ENCODE peak calls at places on chromosomes 5 and 9, in ten cellular contexts. Q, T, B, O, K, I, G, A, N and J are unnamed samples.

GRCh38 chr9:107284636-107285035 is 1.6 kb downstream of the RAD23B start:
- DNase-seq in Q (no peak), T (no peak), B (no peak), O (no peak), K (no peak), I (no peak), G (no peak), A (no peak), N (no peak), J (no peak)

GRCh38 chr5:69129413-69129812 is 35.6 kb downstream of the SLC30A5 start:
- DNase-seq in Q (peak; percentile 86), T (no peak), B (peak; percentile 55), O (no peak), K (no peak), I (no peak), G (no peak), A (no peak), N (peak; percentile 74), J (peak; percentile 37)

GRCh38 chr9:89386206-89386605 is 67.9 kb downstream of the SECISBP2 start:
- DNase-seq in Q (no peak), T (no peak), B (no peak), O (no peak), K (no peak), I (no peak), G (no peak), A (no peak), N (no peak), J (no peak)

GRCh38 chr5:74587895-74588294 is 52.6 kb downstream of the ENC1 start:
- DNase-seq in Q (no peak), T (no peak), B (no peak), O (no peak), K (no peak), I (no peak), G (no peak), A (no peak), N (no peak), J (no peak)

GRCh38 chr5:66927140-66927539 is 269.5 kb downstream of the CD180 start:
- DNase-seq in Q (no peak), T (no peak), B (no peak), O (no peak), K (no peak), I (no peak), G (no peak), A (no peak), N (no peak), J (no peak)

GRCh38 chr5:153970496-153970895 is 68.2 kb downstream of the FAM114A2 start:
- DNase-seq in Q (no peak), T (peak; percentile 60), B (no peak), O (no peak), K (peak; percentile 74), I (no peak), G (no peak), A (no peak), N (no peak), J (no peak)

GRCh38 chr5:43040287-43041098 is at the start of gene ANXA2R:
- DNase-seq in Q (peak; percentile 96), T (no peak), B (peak; percentile 89), O (peak; percentile 96), K (peak; percentile 96), I (peak; percentile 91), G (no peak), A (peak; percentile 92), N (peak; percentile 84), J (peak; percentile 88)

GRCh38 chr5:122093861-122094650 is 16.0 kb upstream of the LOX start:
- DNase-seq in Q (peak; percentile 81), T (no peak), B (no peak), O (no peak), K (no peak), I (no peak), G (no peak), A (no peak), N (no peak), J (no peak)

GRCh38 chr9:80503692-80504400 is 932.1 kb downstream of the TLE4 start:
- DNase-seq in Q (no peak), T (no peak), B (no peak), O (no peak), K (no peak), I (peak; percentile 10), G (no peak), A (no peak), N (no peak), J (no peak)

GRCh38 chr5:178334856-178335255 is 102.3 kb upstream of the PHYKPL start:
- DNase-seq in Q (no peak), T (no peak), B (no peak), O (no peak), K (no peak), I (no peak), G (no peak), A (peak; percentile 76), N (no peak), J (no peak)

GRCh38 chr9:6641961-6642360 is 3.6 kb downstream of the GLDC start:
- DNase-seq in Q (no peak), T (no peak), B (no peak), O (no peak), K (no peak), I (no peak), G (no peak), A (no peak), N (no peak), J (no peak)

GRCh38 chr9:6641561-6641960 is 4.0 kb downstream of the GLDC start:
- DNase-seq in Q (no peak), T (no peak), B (no peak), O (no peak), K (no peak), I (no peak), G (no peak), A (no peak), N (no peak), J (no peak)

GRCh38 chr9:6646028-6646636 is 603 bp upstream of the GLDC start:
- DNase-seq in Q (no peak), T (no peak), B (no peak), O (no peak), K (peak; percentile 63), I (no peak), G (no peak), A (no peak), N (no peak), J (no peak)

GRCh38 chr9:6645153-6646027 is at the start of gene GLDC:
- DNase-seq in Q (no peak), T (no peak), B (no peak), O (peak; percentile 44), K (peak; percentile 96), I (peak; percentile 12), G (peak; percentile 99), A (peak; percentile 80), N (no peak), J (no peak)

GRCh38 chr9:6644346-6645152 is 980 bp downstream of the GLDC start:
- DNase-seq in Q (no peak), T (no peak), B (no peak), O (no peak), K (peak; percentile 63), I (no peak), G (peak; percentile 40), A (no peak), N (no peak), J (no peak)
- H3K4me3 ChIP-seq in Q (no peak overlapping the region), T (peak overlapping the region; percentile 37), B (no peak overlapping the region), O (peak overlapping the region; percentile 42), K (peak overlapping the region; percentile 91), I (peak overlapping the region; percentile 53), G (peak overlapping the region; percentile 79), A (no peak overlapping the region), N (no peak overlapping the region), J (peak overlapping the region; percentile 13)

GRCh38 chr5:57332350-57332749 is 150.3 kb downstream of the ACTBL2 start:
- DNase-seq in Q (peak; percentile 66), T (no peak), B (peak; percentile 14), O (no peak), K (no peak), I (no peak), G (no peak), A (no peak), N (no peak), J (no peak)

GRCh38 chr5:57334475-57334874 is 148.1 kb downstream of the ACTBL2 start:
- DNase-seq in Q (no peak), T (no peak), B (peak; percentile 32), O (no peak), K (no peak), I (no peak), G (no peak), A (no peak), N (no peak), J (no peak)

GRCh38 chr5:57338849-57339340 is 143.7 kb downstream of the ACTBL2 start:
- DNase-seq in Q (peak; percentile 30), T (no peak), B (no peak), O (no peak), K (no peak), I (no peak), G (no peak), A (no peak), N (no peak), J (no peak)

GRCh38 chr5:57338068-57338848 is 144.4 kb downstream of the ACTBL2 start:
- DNase-seq in Q (peak; percentile 33), T (no peak), B (no peak), O (no peak), K (peak; percentile 60), I (no peak), G (peak; percentile 24), A (no peak), N (no peak), J (no peak)

DNA sequence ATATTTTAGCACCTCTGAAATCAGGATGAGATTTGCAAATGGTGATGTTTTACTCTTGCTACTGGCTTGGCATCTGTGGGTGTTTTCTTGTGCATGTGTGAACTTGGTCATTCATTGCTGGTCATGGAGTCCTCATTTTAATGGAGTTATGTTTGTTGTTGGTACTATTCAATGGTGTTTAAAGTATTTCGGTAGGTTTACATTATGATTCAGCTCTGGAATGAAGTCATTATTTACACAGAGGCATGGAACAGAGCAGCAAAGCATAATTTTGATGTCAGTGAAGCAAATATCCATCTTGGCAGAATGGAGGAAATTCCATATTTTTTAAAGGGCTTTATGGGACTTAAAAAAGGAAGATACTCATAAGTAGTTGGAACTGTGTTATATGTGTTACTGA is 147.5 kb downstream of the ACTBL2 start:
- DNase-seq in Q (peak; percentile 70), T (no peak), B (peak; percentile 46), O (no peak), K (no peak), I (no peak), G (no peak), A (no peak), N (peak; percentile 74), J (peak; percentile 20)
- H3K4me3 ChIP-seq in Q (no peak overlapping the region), T (no peak overlapping the region), B (no peak overlapping the region), O (no peak overlapping the region), K (no peak overlapping the region), I (no peak overlapping the region), G (no peak overlapping the region), A (no peak overlapping the region), N (no peak overlapping the region), J (no peak overlapping the region)

DNA sequence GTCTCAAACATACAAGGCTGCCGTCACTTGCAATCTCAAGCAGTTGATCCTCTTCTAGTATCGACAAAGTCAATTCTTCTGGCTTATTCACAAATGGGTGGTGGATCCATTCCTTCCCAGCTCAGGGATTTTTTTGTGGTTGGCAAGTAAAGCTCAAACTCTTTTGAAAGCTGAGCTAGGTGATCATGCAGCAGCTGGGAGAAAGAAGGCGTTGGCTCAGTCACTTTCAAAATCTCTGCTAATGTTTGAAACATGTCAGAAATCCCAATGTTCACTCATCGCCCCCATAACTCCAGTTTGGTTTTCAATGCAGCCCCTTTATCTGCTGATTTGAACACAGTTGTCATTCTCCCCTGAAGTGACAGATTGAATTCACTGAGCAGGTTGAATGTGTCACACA is 4.0 kb upstream of the HNRNPA0 start:
- DNase-seq in Q (no peak), T (no peak), B (no peak), O (no peak), K (no peak), I (no peak), G (no peak), A (no peak), N (no peak), J (no peak)
- H3K4me3 ChIP-seq in Q (no peak overlapping the region), T (no peak overlapping the region), B (no peak overlapping the region), O (no peak overlapping the region), K (no peak overlapping the region), I (no peak overlapping the region), G (no peak overlapping the region), A (no peak overlapping the region), N (no peak overlapping the region), J (no peak overlapping the region)

GRCh38 chr5:138273834-138274188 is 610 bp downstream of the GFRA3 start:
- DNase-seq in Q (no peak), T (no peak), B (no peak), O (no peak), K (no peak), I (no peak), G (no peak), A (no peak), N (no peak), J (no peak)
- H3K4me3 ChIP-seq in Q (peak overlapping the region; percentile 44), T (peak overlapping the region; percentile 40), B (peak overlapping the region; percentile 24), O (no peak overlapping the region), K (peak overlapping the region; percentile 67), I (peak overlapping the region; percentile 49), G (peak overlapping the region; percentile 51), A (no peak overlapping the region), N (peak overlapping the region; percentile 43), J (peak overlapping the region; percentile 42)